ENCODE peak calls at places on chromosomes 4 and X, in six cellular contexts. One of them, this sample, is unnamed.

GRCh38 chr4:114539985-114540384 is 58.6 kb upstream of the UGT8 start:
- DNase-seq in activated CD8-positive, alpha-beta memory T cell treated with anti-CD3 and anti-CD28 coated beads for 1 hour: no peak
- DNase-seq in right lobe of liver: no peak
- DNase-seq in A172: no peak
- DNase-seq in NCI-H1092: no peak
- DNase-seq in MCF 10A: no peak
- DNase-seq in this sample: no peak

GRCh38 chr4:165461176-165461835 is 82.5 kb downstream of the CPE start:
- DNase-seq in A172: no peak
- DNase-seq in MCF 10A: peak
- DNase-seq in activated CD8-positive, alpha-beta memory T cell treated with anti-CD3 and anti-CD28 coated beads for 1 hour: no peak
- DNase-seq in NCI-H1092: no peak
- DNase-seq in right lobe of liver: no peak
- DNase-seq in this sample: peak

GRCh38 chr4:165355900-165356300 is 22.9 kb upstream of the CPE start:
- DNase-seq in MCF 10A: peak
- DNase-seq in A172: no peak
- DNase-seq in NCI-H1092: peak
- DNase-seq in right lobe of liver: peak
- DNase-seq in activated CD8-positive, alpha-beta memory T cell treated with anti-CD3 and anti-CD28 coated beads for 1 hour: no peak
- DNase-seq in this sample: no peak

GRCh38 chr4:174120446-174121142 is 162.9 kb downstream of the FBXO8 start:
- DNase-seq in NCI-H1092: peak
- DNase-seq in activated CD8-positive, alpha-beta memory T cell treated with anti-CD3 and anti-CD28 coated beads for 1 hour: no peak
- DNase-seq in MCF 10A: peak
- DNase-seq in A172: peak
- DNase-seq in right lobe of liver: no peak
- DNase-seq in this sample: no peak

GRCh38 chr4:172356002-172356401 is 542.8 kb downstream of the GALNTL6 start:
- DNase-seq in A172: no peak
- DNase-seq in activated CD8-positive, alpha-beta memory T cell treated with anti-CD3 and anti-CD28 coated beads for 1 hour: no peak
- DNase-seq in right lobe of liver: no peak
- DNase-seq in MCF 10A: no peak
- DNase-seq in NCI-H1092: no peak
- DNase-seq in this sample: no peak

GRCh38 chr4:10104991-10105276 is 11.7 kb downstream of the WDR1 start:
- DNase-seq in right lobe of liver: no peak
- DNase-seq in A172: no peak
- DNase-seq in activated CD8-positive, alpha-beta memory T cell treated with anti-CD3 and anti-CD28 coated beads for 1 hour: no peak
- DNase-seq in MCF 10A: no peak
- DNase-seq in NCI-H1092: no peak
- DNase-seq in this sample: no peak

GRCh38 chrX:40887476-40887875 is 152.1 kb upstream of the MED14 start:
- DNase-seq in activated CD8-positive, alpha-beta memory T cell treated with anti-CD3 and anti-CD28 coated beads for 1 hour: no peak
- DNase-seq in A172: no peak
- DNase-seq in right lobe of liver: no peak
- DNase-seq in MCF 10A: no peak
- DNase-seq in NCI-H1092: no peak
- DNase-seq in this sample: no peak

GRCh38 chr4:144709159-144709558 is 63.2 kb downstream of the HHIP start:
- DNase-seq in MCF 10A: peak
- DNase-seq in A172: peak
- DNase-seq in right lobe of liver: no peak
- DNase-seq in activated CD8-positive, alpha-beta memory T cell treated with anti-CD3 and anti-CD28 coated beads for 1 hour: no peak
- DNase-seq in NCI-H1092: no peak
- DNase-seq in this sample: no peak

GRCh38 chrX:136620780-136621179 is 27.2 kb upstream of the CD40LG start:
- DNase-seq in A172: no peak
- DNase-seq in activated CD8-positive, alpha-beta memory T cell treated with anti-CD3 and anti-CD28 coated beads for 1 hour: no peak
- DNase-seq in NCI-H1092: no peak
- DNase-seq in MCF 10A: no peak
- DNase-seq in right lobe of liver: no peak
- DNase-seq in this sample: no peak

GRCh38 chrX:116379854-116380253 is 56.6 kb upstream of the SLC6A14 start:
- DNase-seq in A172: no peak
- DNase-seq in MCF 10A: peak
- DNase-seq in activated CD8-positive, alpha-beta memory T cell treated with anti-CD3 and anti-CD28 coated beads for 1 hour: no peak
- DNase-seq in right lobe of liver: no peak
- DNase-seq in NCI-H1092: no peak
- DNase-seq in this sample: no peak

This sample was measured in DMS79.